ENCODE peak calls at places on chromosomes 12 and 14, in six cellular contexts. One of them, this sample, is unnamed.
A peak's percentile ranks its signal among the peaks of the same experiment; 100 is the strongest.

GRCh38 chr12:124742111-124742510 is 121.6 kb downstream of the SCARB1 start:
- DNase-seq in CD4-positive, alpha-beta memory T cell: no peak
- DNase-seq in hepatocyte: no peak
- DNase-seq in astrocyte: no peak
- DNase-seq in IMR-90: no peak
- DNase-seq in CD8-positive, alpha-beta T cell: no peak
- DNase-seq in this sample: no peak

GRCh38 chr12:91900971-91901370 is 244.7 kb downstream of the BTG1 start:
- DNase-seq in CD8-positive, alpha-beta T cell: no peak
- DNase-seq in astrocyte: no peak
- DNase-seq in IMR-90: no peak
- DNase-seq in hepatocyte: no peak
- DNase-seq in CD4-positive, alpha-beta memory T cell: no peak
- DNase-seq in this sample: no peak

GRCh38 chr12:75783093-75783877 is 248.3 kb downstream of the PHLDA1 start:
- DNase-seq in astrocyte: peak; percentile 34
- DNase-seq in hepatocyte: no peak
- DNase-seq in CD4-positive, alpha-beta memory T cell: no peak
- DNase-seq in CD8-positive, alpha-beta T cell: no peak
- DNase-seq in IMR-90: peak; percentile 21
- DNase-seq in this sample: peak; percentile 17

GRCh38 chr12:115953031-115953430 is 324.5 kb downstream of the MED13L start:
- DNase-seq in astrocyte: no peak
- DNase-seq in CD4-positive, alpha-beta memory T cell: no peak
- DNase-seq in IMR-90: no peak
- DNase-seq in hepatocyte: no peak
- DNase-seq in CD8-positive, alpha-beta T cell: no peak
- DNase-seq in this sample: no peak

GRCh38 chr14:91140672-91141071 is 26.8 kb downstream of the DGLUCY start:
- DNase-seq in astrocyte: no peak
- DNase-seq in IMR-90: no peak
- DNase-seq in CD4-positive, alpha-beta memory T cell: no peak
- DNase-seq in CD8-positive, alpha-beta T cell: no peak
- DNase-seq in hepatocyte: no peak
- DNase-seq in this sample: no peak

GRCh38 chr12:91920276-91920675 is 225.4 kb downstream of the BTG1 start:
- DNase-seq in hepatocyte: no peak
- DNase-seq in CD4-positive, alpha-beta memory T cell: no peak
- DNase-seq in astrocyte: peak; percentile 2
- DNase-seq in CD8-positive, alpha-beta T cell: no peak
- DNase-seq in IMR-90: peak; percentile 14
- DNase-seq in this sample: no peak

GRCh38 chr14:36383674-36384421 is 63.4 kb upstream of the MBIP start:
- DNase-seq in CD4-positive, alpha-beta memory T cell: no peak
- DNase-seq in IMR-90: no peak
- DNase-seq in hepatocyte: no peak
- DNase-seq in astrocyte: no peak
- DNase-seq in CD8-positive, alpha-beta T cell: no peak
- DNase-seq in this sample: peak; percentile 39

GRCh38 chr12:74431821-74432220 is 105.8 kb upstream of the ATXN7L3B start:
- DNase-seq in astrocyte: no peak
- DNase-seq in IMR-90: no peak
- DNase-seq in CD4-positive, alpha-beta memory T cell: no peak
- DNase-seq in CD8-positive, alpha-beta T cell: no peak
- DNase-seq in hepatocyte: no peak
- DNase-seq in this sample: no peak

GRCh38 chr12:6167327-6168280 is 32.6 kb upstream of the CD9 start:
- DNase-seq in astrocyte: peak; percentile 98
- DNase-seq in hepatocyte: peak; percentile 83
- DNase-seq in CD4-positive, alpha-beta memory T cell: no peak
- DNase-seq in IMR-90: peak; percentile 99
- DNase-seq in CD8-positive, alpha-beta T cell: peak; percentile 43
- DNase-seq in this sample: no peak

GRCh38 chr12:116525418-116526001 is 33.7 kb upstream of the MAP1LC3B2 start:
- DNase-seq in CD8-positive, alpha-beta T cell: no peak
- DNase-seq in hepatocyte: peak; percentile 57
- DNase-seq in astrocyte: peak; percentile 94
- DNase-seq in IMR-90: peak; percentile 92
- DNase-seq in CD4-positive, alpha-beta memory T cell: no peak
- DNase-seq in this sample: peak; percentile 74

GRCh38 chr12:90262261-90262660 is 553.6 kb upstream of the ATP2B1 start:
- DNase-seq in hepatocyte: peak; percentile 14
- DNase-seq in IMR-90: peak; percentile 45
- DNase-seq in CD4-positive, alpha-beta memory T cell: no peak
- DNase-seq in CD8-positive, alpha-beta T cell: no peak
- DNase-seq in astrocyte: peak; percentile 38
- DNase-seq in this sample: no peak

GRCh38 chr12:12779529-12779928 is 5.9 kb upstream of the APOLD1 start:
- DNase-seq in CD4-positive, alpha-beta memory T cell: no peak
- DNase-seq in hepatocyte: peak; percentile 58
- DNase-seq in CD8-positive, alpha-beta T cell: no peak
- DNase-seq in astrocyte: peak; percentile 85
- DNase-seq in IMR-90: peak; percentile 96
- DNase-seq in this sample: no peak

GRCh38 chr12:110563702-110564470 is 19.2 kb downstream of the PPTC7 start:
- DNase-seq in astrocyte: no peak
- DNase-seq in hepatocyte: no peak
- DNase-seq in CD4-positive, alpha-beta memory T cell: no peak
- DNase-seq in IMR-90: peak; percentile 56
- DNase-seq in CD8-positive, alpha-beta T cell: no peak
- DNase-seq in this sample: no peak

GRCh38 chr12:66899567-66899966 is 220.7 kb upstream of the GRIP1 start:
- DNase-seq in hepatocyte: no peak
- DNase-seq in CD8-positive, alpha-beta T cell: no peak
- DNase-seq in CD4-positive, alpha-beta memory T cell: no peak
- DNase-seq in astrocyte: no peak
- DNase-seq in IMR-90: no peak
- DNase-seq in this sample: no peak

GRCh38 chr12:51531982-51532497 is 59.0 kb upstream of the SCN8A start:
- DNase-seq in hepatocyte: peak; percentile 87
- DNase-seq in CD4-positive, alpha-beta memory T cell: peak; percentile 65
- DNase-seq in CD8-positive, alpha-beta T cell: peak; percentile 73
- DNase-seq in IMR-90: peak; percentile 76
- DNase-seq in astrocyte: peak; percentile 41
- DNase-seq in this sample: peak; percentile 74

GRCh38 chr12:51913071-51914033 is 6.0 kb downstream of the ACVRL1 start:
- DNase-seq in astrocyte: no peak
- DNase-seq in hepatocyte: no peak
- DNase-seq in CD8-positive, alpha-beta T cell: no peak
- DNase-seq in IMR-90: no peak
- DNase-seq in CD4-positive, alpha-beta memory T cell: no peak
- DNase-seq in this sample: no peak

GRCh38 chr14:51484491-51484890 is 167.2 kb upstream of the FRMD6 start:
- DNase-seq in IMR-90: no peak
- DNase-seq in CD4-positive, alpha-beta memory T cell: no peak
- DNase-seq in CD8-positive, alpha-beta T cell: no peak
- DNase-seq in hepatocyte: peak; percentile 26
- DNase-seq in astrocyte: no peak
- DNase-seq in this sample: no peak

GRCh38 chr14:22378181-22378580 is 210.8 kb downstream of the DAD1 start:
- DNase-seq in IMR-90: no peak
- DNase-seq in astrocyte: no peak
- DNase-seq in CD8-positive, alpha-beta T cell: no peak
- DNase-seq in CD4-positive, alpha-beta memory T cell: no peak
- DNase-seq in hepatocyte: no peak
- DNase-seq in this sample: no peak

GRCh38 chr12:64825143-64826011 is 930 bp downstream of the TBC1D30 start:
- DNase-seq in CD8-positive, alpha-beta T cell: no peak
- DNase-seq in hepatocyte: no peak
- DNase-seq in astrocyte: no peak
- DNase-seq in IMR-90: no peak
- DNase-seq in CD4-positive, alpha-beta memory T cell: no peak
- DNase-seq in this sample: no peak

GRCh38 chr14:54882521-54882920 is 20.1 kb downstream of the GCH1 start:
- DNase-seq in CD4-positive, alpha-beta memory T cell: no peak
- DNase-seq in CD8-positive, alpha-beta T cell: no peak
- DNase-seq in IMR-90: no peak
- DNase-seq in hepatocyte: no peak
- DNase-seq in astrocyte: no peak
- DNase-seq in this sample: no peak

GRCh38 chr14:28375295-28375694 is 391.3 kb upstream of the FOXG1 start:
- DNase-seq in IMR-90: no peak
- DNase-seq in hepatocyte: peak; percentile 37
- DNase-seq in CD8-positive, alpha-beta T cell: no peak
- DNase-seq in astrocyte: peak; percentile 47
- DNase-seq in CD4-positive, alpha-beta memory T cell: no peak
- DNase-seq in this sample: no peak

GRCh38 chr12:29229158-29229505 is 80.1 kb downstream of the FAR2 start:
- DNase-seq in IMR-90: no peak
- DNase-seq in astrocyte: no peak
- DNase-seq in hepatocyte: no peak
- DNase-seq in CD8-positive, alpha-beta T cell: no peak
- DNase-seq in CD4-positive, alpha-beta memory T cell: no peak
- DNase-seq in this sample: no peak

GRCh38 chr12:118840399-118840798 is 140.9 kb upstream of the SRRM4 start:
- DNase-seq in IMR-90: no peak
- DNase-seq in astrocyte: no peak
- DNase-seq in CD8-positive, alpha-beta T cell: no peak
- DNase-seq in CD4-positive, alpha-beta memory T cell: no peak
- DNase-seq in hepatocyte: no peak
- DNase-seq in this sample: no peak

GRCh38 chr14:81434230-81434629 is 34.1 kb upstream of the STON2 start:
- DNase-seq in astrocyte: no peak
- DNase-seq in CD4-positive, alpha-beta memory T cell: no peak
- DNase-seq in CD8-positive, alpha-beta T cell: no peak
- DNase-seq in IMR-90: no peak
- DNase-seq in hepatocyte: no peak
- DNase-seq in this sample: no peak

DNA sequence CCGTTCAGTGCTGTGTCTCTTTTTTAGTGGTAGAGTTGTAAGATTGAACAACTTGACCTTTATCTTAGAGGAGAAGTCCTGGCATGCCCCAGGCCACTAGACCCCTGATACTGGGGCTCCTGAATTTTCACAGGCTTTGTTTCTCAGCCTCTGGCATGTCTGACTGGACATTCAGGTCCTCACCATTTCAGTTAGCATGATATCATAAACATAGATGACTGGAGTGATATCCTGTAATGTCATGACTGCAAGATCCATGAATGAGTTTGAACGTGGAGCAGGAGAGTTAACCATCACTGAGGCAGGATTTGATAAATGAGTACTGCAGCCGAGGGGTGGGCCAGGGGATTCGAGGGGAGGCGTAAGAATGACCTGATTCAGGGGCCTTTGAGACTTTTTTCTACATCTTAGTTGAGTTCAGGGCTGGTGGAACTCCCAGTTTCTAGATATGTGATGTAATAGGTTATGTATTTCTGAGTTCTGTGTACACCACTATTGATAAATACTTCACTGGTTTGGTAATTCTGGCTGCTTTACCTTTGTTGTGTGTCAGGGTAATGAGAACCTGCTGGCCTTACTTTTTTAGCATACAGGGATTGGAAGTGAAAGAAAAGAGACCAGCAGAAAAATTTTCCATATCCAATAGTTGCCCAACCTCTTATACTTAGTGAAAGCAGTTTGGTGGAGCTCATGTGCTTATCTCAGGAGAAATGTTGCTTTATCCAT is 217.0 kb downstream of the SYNE2 start:
- DNase-seq in hepatocyte: no peak
- DNase-seq in CD8-positive, alpha-beta T cell: no peak
- DNase-seq in CD4-positive, alpha-beta memory T cell: no peak
- DNase-seq in IMR-90: no peak
- DNase-seq in astrocyte: no peak
- DNase-seq in this sample: no peak
- H3K36me3 ChIP-seq in hepatocyte: no peaks in the 10 kb centered on the region
- H3K36me3 ChIP-seq in CD8-positive, alpha-beta T cell: peaks cover 52% of the 10 kb centered on the region
- H3K36me3 ChIP-seq in CD4-positive, alpha-beta memory T cell: peaks cover 44% of the 10 kb centered on the region
- H3K36me3 ChIP-seq in IMR-90: no peaks in the 10 kb centered on the region
- H3K36me3 ChIP-seq in astrocyte: no peaks in the 10 kb centered on the region
- H3K36me3 ChIP-seq in this sample: peaks cover 3% of the 10 kb centered on the region

DNA sequence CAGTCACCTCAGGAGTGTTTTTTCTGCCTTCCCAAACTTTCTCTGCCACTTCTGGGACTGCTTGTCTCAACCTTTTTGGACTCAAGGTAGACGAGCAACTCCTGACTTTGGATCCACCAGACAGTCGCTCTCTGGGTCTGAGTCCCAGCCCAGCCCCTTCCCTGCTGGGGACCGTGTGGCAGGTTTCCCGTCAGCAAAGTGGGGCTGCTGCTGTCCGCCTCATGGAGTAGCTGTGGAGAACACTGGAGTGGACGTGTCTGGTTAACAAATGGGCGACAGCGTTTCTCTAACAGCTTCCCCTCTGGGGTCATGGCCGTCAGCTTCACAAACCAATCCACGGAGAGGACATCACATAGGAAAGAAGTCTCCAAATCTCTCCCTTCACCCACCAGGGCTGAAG is 54.8 kb downstream of the KCTD10 start:
- DNase-seq in IMR-90: no peak
- DNase-seq in hepatocyte: no peak
- DNase-seq in CD8-positive, alpha-beta T cell: no peak
- DNase-seq in astrocyte: no peak
- DNase-seq in CD4-positive, alpha-beta memory T cell: no peak
- DNase-seq in this sample: no peak
- H3K9me3 ChIP-seq in IMR-90: no peaks in the 10 kb centered on the region
- H3K9me3 ChIP-seq in hepatocyte: no peaks in the 10 kb centered on the region
- H3K9me3 ChIP-seq in CD8-positive, alpha-beta T cell: no peaks in the 10 kb centered on the region
- H3K9me3 ChIP-seq in astrocyte: no peaks in the 10 kb centered on the region
- H3K9me3 ChIP-seq in CD4-positive, alpha-beta memory T cell: no peaks in the 10 kb centered on the region
- H3K9me3 ChIP-seq in this sample: no peaks in the 10 kb centered on the region

DNA sequence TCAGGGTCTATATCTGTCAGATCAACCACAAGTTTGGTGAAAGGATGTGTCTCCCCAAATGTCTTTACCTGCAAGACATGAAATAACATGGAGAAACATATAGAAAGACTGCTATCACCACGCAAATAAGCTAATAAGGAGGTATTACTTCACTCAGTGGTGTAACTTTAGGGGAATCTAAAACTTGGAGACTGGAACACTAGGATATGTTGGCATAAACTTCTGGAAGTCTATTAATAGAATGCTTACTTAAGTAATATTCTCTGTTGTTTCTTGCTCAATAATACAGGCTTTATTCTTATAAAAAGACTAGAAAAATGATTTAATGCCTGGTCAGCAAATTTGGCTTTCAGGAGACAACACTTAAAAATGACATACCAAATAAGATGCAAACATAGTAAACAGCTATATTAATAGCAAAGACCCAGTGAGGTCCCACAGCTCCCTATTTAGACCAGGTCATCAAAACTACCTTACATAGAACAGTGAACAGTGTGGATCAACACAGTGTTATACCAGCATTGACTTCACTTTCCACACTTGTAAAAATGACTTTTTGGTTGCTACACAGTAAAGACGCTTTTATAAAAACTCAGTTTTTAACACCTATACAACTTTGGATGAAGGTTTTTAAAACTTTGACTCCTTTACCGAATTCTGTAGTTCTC is 18.9 kb upstream of the HAL start:
- DNase-seq in IMR-90: peak; percentile 5
- DNase-seq in astrocyte: no peak
- DNase-seq in CD8-positive, alpha-beta T cell: no peak
- DNase-seq in CD4-positive, alpha-beta memory T cell: no peak
- DNase-seq in hepatocyte: no peak
- DNase-seq in this sample: no peak
- H3K36me3 ChIP-seq in IMR-90: peaks cover 19% of the 10 kb centered on the region
- H3K36me3 ChIP-seq in astrocyte: peaks cover 11% of the 10 kb centered on the region
- H3K36me3 ChIP-seq in CD8-positive, alpha-beta T cell: peaks cover 37% of the 10 kb centered on the region
- H3K36me3 ChIP-seq in CD4-positive, alpha-beta memory T cell: peaks cover 45% of the 10 kb centered on the region
- H3K36me3 ChIP-seq in hepatocyte: no peaks in the 10 kb centered on the region
- H3K36me3 ChIP-seq in this sample: no peaks in the 10 kb centered on the region

DNA sequence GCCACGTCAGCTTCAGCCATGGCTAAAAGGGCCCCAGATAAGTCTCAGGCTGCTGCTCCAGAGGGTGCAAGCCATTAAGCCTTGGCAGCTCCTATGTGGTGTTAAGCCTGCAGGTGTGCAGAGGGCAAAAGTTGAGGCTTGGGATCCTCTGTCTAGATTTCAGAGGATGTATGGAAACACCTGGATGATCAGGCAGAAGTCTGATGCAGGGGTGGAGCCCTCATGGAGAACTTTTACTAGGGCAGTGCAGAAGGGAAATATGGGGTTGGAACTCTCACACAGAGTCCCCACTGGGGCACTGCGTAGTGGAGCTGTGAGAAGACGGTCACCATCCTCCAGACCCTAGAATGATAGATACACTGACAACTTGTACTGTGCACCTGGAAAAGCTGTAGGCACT is 47.9 kb downstream of the SDR9C7 start:
- DNase-seq in astrocyte: no peak
- DNase-seq in hepatocyte: no peak
- DNase-seq in CD8-positive, alpha-beta T cell: no peak
- DNase-seq in CD4-positive, alpha-beta memory T cell: no peak
- DNase-seq in IMR-90: no peak
- DNase-seq in this sample: no peak
- H3K9me3 ChIP-seq in astrocyte: no peaks in the 10 kb centered on the region
- H3K9me3 ChIP-seq in hepatocyte: no peaks in the 10 kb centered on the region
- H3K9me3 ChIP-seq in CD8-positive, alpha-beta T cell: no peaks in the 10 kb centered on the region
- H3K9me3 ChIP-seq in CD4-positive, alpha-beta memory T cell: no peaks in the 10 kb centered on the region
- H3K9me3 ChIP-seq in IMR-90: peaks cover 2% of the 10 kb centered on the region
- H3K9me3 ChIP-seq in this sample: peaks cover 14% of the 10 kb centered on the region

This sample was measured in psoas muscle.